ENCODE peak calls at places on chromosome 1, in seven cellular contexts. G is breast epithelium, W is left ventricle myocardium inferior, A is astrocyte, S is keratinocyte, Z is brain microvascular endothelial cell, U is mesothelial cell of epicardium. R is an unnamed sample.

GRCh38 chr1:241586905-241587532 is 53.1 kb downstream of the CHML start:
- DNase-seq in G (no peak), W (no peak), A (peak), S (no peak), Z (no peak), U (no peak), R (no peak)

GRCh38 chr1:220300442-220301121 is 28.3 kb upstream of the RAB3GAP2 start:
- DNase-seq in G (peak), W (peak), A (peak), S (peak), Z (peak), U (peak), R (no peak)

GRCh38 chr1:200411406-200412257 is 1.8 kb upstream of the ZNF281 start:
- DNase-seq in G (no peak), W (no peak), A (no peak), S (no peak), Z (no peak), U (no peak), R (no peak)

GRCh38 chr1:186008920-186009737 is 274.9 kb downstream of the HMCN1 start:
- DNase-seq in G (no peak), W (no peak), A (peak), S (no peak), Z (peak), U (no peak), R (no peak)

GRCh38 chr1:31830511-31830910 is 14.7 kb upstream of the SPOCD1 start:
- DNase-seq in G (no peak), W (no peak), A (no peak), S (no peak), Z (no peak), U (no peak), R (no peak)

GRCh38 chr1:85125891-85126290 is 74.9 kb downstream of the SYDE2 start:
- DNase-seq in G (no peak), W (no peak), A (no peak), S (no peak), Z (no peak), U (no peak), R (no peak)

GRCh38 chr1:203789966-203790365 is 5.5 kb upstream of the ZBED6 start:
- DNase-seq in G (no peak), W (no peak), A (no peak), S (no peak), Z (no peak), U (no peak), R (no peak)

GRCh38 chr1:247409869-247410544 is 6.0 kb upstream of the NLRP3 start:
- DNase-seq in G (no peak), W (no peak), A (no peak), S (no peak), Z (no peak), U (no peak), R (no peak)

GRCh38 chr1:158153781-158154444 is 26.8 kb upstream of the CD1D start:
- DNase-seq in G (no peak), W (no peak), A (no peak), S (no peak), Z (no peak), U (no peak), R (no peak)

GRCh38 chr1:13751458-13751871 is 51.5 kb downstream of the PRDM2 start:
- DNase-seq in G (no peak), W (no peak), A (no peak), S (no peak), Z (no peak), U (no peak), R (no peak)

GRCh38 chr1:221881805-221882581 is 140.1 kb upstream of the DUSP10 start:
- DNase-seq in G (no peak), W (no peak), A (no peak), S (no peak), Z (no peak), U (no peak), R (no peak)

GRCh38 chr1:85339089-85339488 is 62.7 kb upstream of the BCL10 start:
- DNase-seq in G (no peak), W (no peak), A (peak), S (no peak), Z (peak), U (no peak), R (no peak)

GRCh38 chr1:65114312-65114711 is 33.7 kb upstream of the AK4 start:
- DNase-seq in G (no peak), W (no peak), A (no peak), S (no peak), Z (no peak), U (peak), R (no peak)

GRCh38 chr1:65393345-65393744 is 27.1 kb upstream of the LEPR start:
- DNase-seq in G (no peak), W (no peak), A (peak), S (no peak), Z (peak), U (no peak), R (no peak)

GRCh38 chr1:41905103-41905675 is 13.5 kb downstream of the HIVEP3 start:
- DNase-seq in G (no peak), W (no peak), A (no peak), S (no peak), Z (no peak), U (no peak), R (no peak)

GRCh38 chr1:168469690-168470089 is 74.1 kb downstream of the XCL2 start:
- DNase-seq in G (peak), W (peak), A (peak), S (no peak), Z (peak), U (no peak), R (no peak)

GRCh38 chr1:218829143-218829542 is 344.5 kb upstream of the LYPLAL1 start:
- DNase-seq in G (no peak), W (no peak), A (peak), S (no peak), Z (peak), U (no peak), R (no peak)

GRCh38 chr1:206606867-206607266 is 5.4 kb downstream of the EIF2D start:
- DNase-seq in G (no peak), W (no peak), A (peak), S (no peak), Z (peak), U (no peak), R (no peak)

GRCh38 chr1:3677411-3677944 is 25.2 kb downstream of the TP73 start:
- DNase-seq in G (no peak), W (no peak), A (no peak), S (no peak), Z (no peak), U (no peak), R (no peak)

GRCh38 chr1:153775432-153776311 is 465 bp downstream of the SLC27A3 start:
- DNase-seq in G (peak), W (peak), A (no peak), S (no peak), Z (peak), U (peak), R (no peak)

GRCh38 chr1:160704250-160704649 is 7.4 kb downstream of the CD48 start:
- DNase-seq in G (no peak), W (peak), A (no peak), S (no peak), Z (no peak), U (no peak), R (no peak)

GRCh38 chr1:64624446-64624766 is 120.5 kb upstream of the RAVER2 start:
- DNase-seq in G (no peak), W (no peak), A (peak), S (no peak), Z (peak), U (no peak), R (no peak)

GRCh38 chr1:5830771-5831599 is 161.2 kb downstream of the NPHP4 start:
- DNase-seq in G (no peak), W (no peak), A (no peak), S (no peak), Z (no peak), U (no peak), R (no peak)
- TF ChIP-seq CTCF in G (no peak), W (no peak), A (no peak), S (no peak), Z (no peak), U (no peak), R (no peak)

GRCh38 chr1:116359871-116360270 is 13.2 kb upstream of the ATP1A1 start:
- DNase-seq in G (no peak), W (no peak), A (no peak), S (no peak), Z (no peak), U (no peak), R (no peak)

GRCh38 chr1:116359060-116359830 is 13.8 kb upstream of the ATP1A1 start:
- DNase-seq in G (no peak), W (no peak), A (no peak), S (no peak), Z (peak), U (no peak), R (no peak)

GRCh38 chr1:116362050-116362449 is 11.0 kb upstream of the ATP1A1 start:
- DNase-seq in G (no peak), W (no peak), A (no peak), S (no peak), Z (no peak), U (no peak), R (no peak)

GRCh38 chr1:116361648-116362047 is 11.4 kb upstream of the ATP1A1 start:
- DNase-seq in G (no peak), W (no peak), A (no peak), S (no peak), Z (no peak), U (no peak), R (no peak)

DNA sequence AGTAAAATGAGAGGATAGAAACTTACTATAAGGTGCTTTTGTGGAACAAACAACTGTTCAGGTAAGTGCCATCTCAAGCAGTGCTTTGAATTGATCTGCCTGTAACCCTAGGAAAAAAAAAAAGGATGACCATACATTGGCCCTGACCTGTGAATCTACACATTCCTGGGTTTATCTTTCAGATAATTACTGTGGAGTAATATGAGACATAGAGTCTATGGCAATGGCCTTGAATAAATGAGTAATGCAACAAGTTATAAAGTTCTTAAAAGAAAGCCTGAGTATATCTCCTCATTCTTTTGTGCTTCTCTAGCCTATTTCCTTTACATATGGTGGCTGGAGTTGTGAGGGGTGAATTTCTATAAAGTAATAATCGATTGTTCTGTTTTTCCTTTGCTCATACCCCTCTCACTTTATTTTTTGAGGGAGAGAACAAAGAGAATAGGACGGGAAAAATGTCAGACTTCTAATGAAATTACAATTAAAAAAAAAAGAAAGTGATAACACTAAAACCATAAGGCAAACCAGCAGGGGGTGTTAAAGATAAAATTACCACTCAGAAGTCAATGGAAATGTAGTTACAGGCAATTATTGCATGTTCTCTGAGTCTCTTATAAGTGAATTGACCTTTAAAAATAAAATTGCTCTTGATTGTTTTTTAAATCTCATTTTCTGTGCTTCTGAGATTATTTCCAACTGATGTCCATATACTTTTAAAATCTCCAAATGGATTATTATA is 12.4 kb upstream of the ATP1A1 start:
- DNase-seq in G (no peak), W (no peak), A (no peak), S (no peak), Z (no peak), U (no peak), R (no peak)
- TF ChIP-seq CTCF in G (no peak), W (peak), A (no peak), S (peak), Z (no peak), U (peak), R (no peak)

GRCh38 chr1:217563179-217563578 is 67.7 kb downstream of the GPATCH2 start:
- DNase-seq in G (no peak), W (no peak), A (no peak), S (no peak), Z (no peak), U (no peak), R (no peak)
- TF ChIP-seq CTCF in G (no peak), W (no peak), A (no peak), S (no peak), Z (no peak), U (no peak), R (no peak)

DNA sequence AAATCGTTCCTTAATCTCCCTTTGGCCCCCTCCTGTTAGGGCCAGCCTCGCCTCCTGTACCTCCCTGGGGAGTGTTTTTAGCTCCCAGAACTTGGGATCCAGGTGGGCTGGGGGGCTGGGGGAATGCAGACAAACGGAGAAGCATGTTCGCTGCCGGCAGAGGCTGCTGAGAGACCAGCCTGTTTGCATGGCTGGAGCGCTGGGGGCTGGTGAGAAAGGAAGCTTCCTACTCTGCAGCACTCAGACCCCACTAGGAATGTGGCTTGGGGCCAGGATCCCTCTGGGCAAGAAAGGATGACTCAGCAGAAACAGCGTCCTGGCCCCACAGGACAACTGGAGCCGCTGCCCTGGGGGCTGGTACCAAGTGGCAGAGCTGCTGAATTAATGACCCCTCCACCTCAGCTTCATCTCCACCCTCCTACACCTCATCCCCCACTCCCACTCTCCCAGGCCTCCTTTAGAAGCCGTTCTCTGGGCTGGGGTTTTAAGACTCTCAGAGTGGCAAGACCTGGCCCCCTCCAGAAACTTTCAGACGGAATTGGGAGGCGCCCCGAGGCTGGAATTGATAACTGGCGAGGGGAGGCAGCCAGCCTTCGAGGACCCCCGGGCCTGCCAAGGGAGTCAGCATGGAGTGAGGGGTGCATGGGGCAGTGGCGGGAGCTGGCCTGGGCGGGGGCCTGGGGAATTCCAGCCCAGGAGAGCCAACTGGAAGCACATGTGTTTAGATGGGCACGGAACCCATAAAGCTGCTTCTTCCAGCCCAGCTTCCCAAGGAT is 28.5 kb upstream of the EPS8L3 start:
- DNase-seq in G (peak), W (peak), A (peak), S (no peak), Z (peak), U (peak), R (no peak)
- TF ChIP-seq CTCF in G (no peak), W (peak), A (peak), S (no peak), Z (peak), U (no peak), R (peak)

DNA sequence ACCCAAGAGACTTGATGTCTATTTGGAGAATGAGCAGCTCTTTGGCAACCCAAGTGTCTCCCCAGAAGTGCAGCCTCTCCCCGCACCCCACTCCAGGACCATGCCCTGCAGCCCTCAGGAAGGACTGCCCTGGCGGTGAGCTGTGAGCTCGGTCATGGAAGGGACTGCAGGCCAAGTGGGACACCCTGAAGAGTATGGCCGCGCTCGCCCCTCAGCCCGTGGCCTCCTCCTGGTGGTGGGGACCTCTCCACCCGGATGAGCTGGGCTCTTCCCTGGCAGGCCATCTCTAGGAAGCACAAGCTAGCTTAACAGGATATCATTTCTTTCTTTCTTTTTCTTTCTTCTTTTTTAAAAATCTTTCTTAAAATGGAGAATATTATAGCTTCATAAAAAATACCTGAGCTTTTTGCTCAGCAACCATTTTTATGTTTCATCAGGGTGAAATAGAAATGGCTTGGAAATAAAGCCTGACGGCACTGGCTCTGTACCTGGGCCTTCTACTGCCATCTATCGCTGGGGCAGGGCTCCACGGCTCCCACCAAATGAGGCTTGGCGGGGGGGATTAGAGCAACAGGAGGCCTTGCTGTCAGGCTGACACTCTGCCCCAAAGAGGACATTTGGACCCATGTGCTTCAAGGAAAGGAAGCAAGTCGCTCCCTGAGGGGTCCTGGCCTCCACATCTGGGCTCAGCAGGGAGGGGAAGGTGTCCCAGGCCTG is 296.2 kb upstream of the VAMP3 start:
- DNase-seq in G (no peak), W (no peak), A (no peak), S (no peak), Z (no peak), U (no peak), R (no peak)
- TF ChIP-seq CTCF in G (no peak), W (no peak), A (no peak), S (no peak), Z (peak), U (no peak), R (no peak)